ENCODE peak calls at places on chromosomes 7 and 10, in nine cellular contexts. T, J, C, M, O, U, X, E and L are unnamed samples.

GRCh38 chr7:151695856-151696555 is 176.3 kb upstream of the RHEB start:
- DNase-seq in T (no peak), J (no peak), C (no peak), M (no peak), O (no peak), U (peak), X (no peak), E (no peak), L (no peak)

GRCh38 chr7:86814980-86815379 is 171.3 kb downstream of the GRM3 start:
- DNase-seq in T (peak), J (peak), C (peak), M (no peak), O (no peak), U (no peak), X (peak), E (peak), L (peak)

GRCh38 chr7:130276796-130277762 is 10.4 kb downstream of the CPA2 start:
- DNase-seq in T (peak), J (no peak), C (peak), M (peak), O (no peak), U (peak), X (no peak), E (no peak), L (peak)

GRCh38 chr10:19576576-19576975 is 239.7 kb upstream of the PLXDC2 start:
- DNase-seq in T (no peak), J (no peak), C (no peak), M (no peak), O (no peak), U (no peak), X (no peak), E (no peak), L (no peak)

GRCh38 chr10:47396311-47396717 is 12.2 kb upstream of the ZNF488 start:
- DNase-seq in T (no peak), J (no peak), C (peak), M (no peak), O (peak), U (peak), X (no peak), E (no peak), L (no peak)

GRCh38 chr10:48697091-48697490 is 12.4 kb downstream of the WDFY4 start:
- DNase-seq in T (no peak), J (no peak), C (no peak), M (no peak), O (no peak), U (no peak), X (peak), E (no peak), L (no peak)

GRCh38 chr7:30168800-30169584 is 34.2 kb downstream of the MTURN start:
- DNase-seq in T (peak), J (peak), C (peak), M (peak), O (peak), U (peak), X (peak), E (no peak), L (peak)

GRCh38 chr7:139066315-139066714 is 30.5 kb upstream of the ZC3HAV1L start:
- DNase-seq in T (no peak), J (no peak), C (no peak), M (no peak), O (no peak), U (no peak), X (no peak), E (no peak), L (no peak)

DNA sequence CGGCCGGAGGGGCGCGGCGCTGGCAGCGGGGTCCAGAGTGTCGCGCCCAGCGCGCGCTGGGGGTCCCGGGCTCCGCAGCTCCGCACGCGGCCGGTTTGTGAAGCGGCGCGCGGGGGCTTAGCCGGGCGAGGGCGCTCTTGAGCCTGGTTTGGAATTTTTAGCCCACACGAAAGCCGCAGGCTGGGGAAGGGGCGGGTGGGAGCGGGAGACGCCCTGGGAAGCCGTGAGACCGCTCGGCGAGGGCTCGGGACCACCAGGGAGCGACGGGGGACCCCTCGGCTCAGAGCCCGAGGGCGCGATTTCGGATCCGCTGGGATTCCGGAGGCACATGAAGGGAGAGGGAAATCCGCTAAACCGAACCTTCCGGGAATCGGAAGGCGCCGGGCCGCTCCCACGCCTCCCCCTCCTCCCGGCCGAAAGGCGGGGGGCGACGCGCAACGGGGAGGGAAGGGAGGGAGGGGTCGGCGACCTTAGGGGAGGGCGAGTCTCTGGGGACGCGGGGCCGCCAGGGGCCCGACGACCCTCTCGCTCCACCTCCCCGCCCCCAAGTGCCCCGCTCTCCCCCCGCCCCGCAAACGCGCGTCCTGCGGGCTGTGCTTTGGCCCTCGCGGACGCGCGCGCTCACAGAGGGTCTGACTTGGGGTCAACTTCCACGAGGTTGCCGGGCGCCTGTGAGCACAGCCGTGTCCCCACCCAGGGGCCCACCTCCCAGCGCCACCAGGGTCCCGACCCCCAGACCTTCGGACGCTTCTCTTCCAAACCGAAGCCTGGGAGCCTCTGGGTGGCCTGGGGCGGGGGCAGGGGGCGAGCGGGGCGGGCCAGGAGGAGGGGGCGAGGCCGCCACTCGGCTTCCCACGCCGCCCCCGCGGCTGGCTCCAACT is 5.1 kb upstream of the ELFN1 start:
- DNase-seq in T (peak), J (peak), C (peak), M (peak), O (peak), U (peak), X (peak), E (no peak), L (peak)
- H3K9ac ChIP-seq in T (peak), J (no peak), C (no peak), M (peak), O (no peak), U (no peak), X (no peak), E (no peak), L (peak)

GRCh38 chr10:24465899-24466615 is 257.1 kb downstream of the KIAA1217 start:
- DNase-seq in T (peak), J (peak), C (peak), M (peak), O (no peak), U (peak), X (no peak), E (peak), L (peak)
- H3K9ac ChIP-seq in T (peak), J (no peak), C (peak), M (peak), O (no peak), U (peak), X (no peak), E (peak), L (peak)

GRCh38 chr7:37391791-37392672 is 56.6 kb downstream of the ELMO1 start:
- DNase-seq in T (no peak), J (no peak), C (no peak), M (no peak), O (no peak), U (no peak), X (no peak), E (no peak), L (no peak)
- H3K9ac ChIP-seq in T (no peak), J (no peak), C (no peak), M (no peak), O (no peak), U (no peak), X (no peak), E (no peak), L (no peak)

GRCh38 chr7:47327698-47328391 is 254.1 kb downstream of the TNS3 start:
- DNase-seq in T (peak), J (peak), C (no peak), M (peak), O (peak), U (peak), X (peak), E (no peak), L (peak)
- H3K9ac ChIP-seq in T (peak), J (no peak), C (no peak), M (peak), O (peak), U (peak), X (peak), E (no peak), L (peak)

GRCh38 chr7:12690041-12690878 is 2.8 kb downstream of the ARL4A start:
- DNase-seq in T (no peak), J (no peak), C (no peak), M (no peak), O (no peak), U (no peak), X (no peak), E (no peak), L (no peak)
- H3K9ac ChIP-seq in T (no peak), J (no peak), C (peak), M (no peak), O (no peak), U (peak), X (peak), E (no peak), L (peak)

DNA sequence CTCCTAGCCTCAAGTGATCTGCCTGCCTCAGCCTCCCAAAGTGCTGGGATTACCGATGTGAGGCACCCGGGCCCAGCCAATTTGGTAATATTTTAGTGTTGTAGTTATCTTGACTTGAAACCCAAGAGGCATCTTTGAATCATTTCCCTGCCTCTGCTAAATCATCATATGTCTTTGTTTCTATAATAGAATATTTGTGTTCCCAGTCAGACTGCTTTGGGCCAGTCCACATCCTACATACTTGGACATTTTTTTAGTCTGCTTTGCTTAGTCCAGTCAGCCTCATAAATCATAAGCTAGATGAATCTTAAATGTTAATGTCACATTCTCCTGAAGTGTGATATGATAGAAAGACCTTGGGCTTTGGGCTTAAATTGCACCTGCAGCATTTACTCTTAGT is 5.9 kb downstream of the STAM start:
- DNase-seq in T (peak), J (no peak), C (no peak), M (peak), O (no peak), U (peak), X (no peak), E (no peak), L (peak)
- H3K9ac ChIP-seq in T (no peak), J (no peak), C (no peak), M (no peak), O (no peak), U (no peak), X (no peak), E (no peak), L (no peak)

GRCh38 chr10:12606461-12606860 is 257.1 kb downstream of the CAMK1D start:
- DNase-seq in T (no peak), J (no peak), C (no peak), M (no peak), O (no peak), U (no peak), X (no peak), E (no peak), L (no peak)

GRCh38 chr10:12608761-12609160 is 259.4 kb downstream of the CAMK1D start:
- DNase-seq in T (no peak), J (no peak), C (no peak), M (no peak), O (no peak), U (no peak), X (no peak), E (no peak), L (no peak)

GRCh38 chr10:12603766-12604470 is 254.6 kb downstream of the CAMK1D start:
- DNase-seq in T (no peak), J (peak), C (no peak), M (no peak), O (no peak), U (no peak), X (no peak), E (no peak), L (no peak)

GRCh38 chr10:12602557-12602956 is 253.2 kb downstream of the CAMK1D start:
- DNase-seq in T (no peak), J (peak), C (no peak), M (no peak), O (no peak), U (no peak), X (no peak), E (no peak), L (no peak)

DNA sequence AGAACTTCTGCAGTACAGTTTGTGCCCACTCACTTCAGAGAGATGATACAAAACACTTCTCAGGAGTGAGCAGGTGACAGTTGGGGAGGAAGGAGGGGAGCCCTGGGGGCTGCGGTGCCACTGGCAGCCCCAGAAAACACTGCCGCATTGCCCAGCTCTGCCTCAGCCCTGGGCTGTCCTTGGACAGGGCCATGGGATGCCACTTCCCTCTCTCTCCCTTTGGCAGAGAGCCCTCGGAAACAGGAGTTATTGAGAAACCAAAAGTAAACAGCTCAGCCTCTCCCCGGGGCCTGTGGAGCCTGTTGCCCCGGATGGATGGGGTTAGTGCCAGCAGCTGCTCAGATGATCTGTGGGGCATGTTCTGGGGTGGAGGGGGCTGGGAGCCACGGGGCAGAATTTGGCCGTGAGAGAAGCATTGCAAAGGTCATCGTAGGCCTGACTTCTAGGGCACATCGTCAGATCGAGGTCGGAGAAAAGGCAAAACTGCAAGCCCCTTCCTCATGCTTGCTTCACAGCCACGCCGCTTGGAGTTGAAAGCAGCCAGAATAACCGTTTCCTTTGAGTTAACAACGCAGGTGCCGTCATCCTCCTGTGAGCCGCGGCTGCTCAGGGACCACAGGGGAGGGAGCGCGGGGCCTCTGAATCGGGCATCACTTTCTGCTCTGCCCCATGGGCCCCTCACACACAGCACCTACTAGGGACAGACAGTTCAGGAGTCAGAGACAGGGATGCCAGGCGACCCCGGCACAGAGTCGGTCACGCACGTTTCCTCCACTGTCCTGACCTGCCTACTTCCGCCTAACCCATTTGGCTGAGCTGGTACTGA is 256.4 kb downstream of the CAMK1D start:
- DNase-seq in T (peak), J (no peak), C (peak), M (peak), O (no peak), U (peak), X (no peak), E (peak), L (peak)
- H3K9ac ChIP-seq in T (no peak), J (no peak), C (peak), M (no peak), O (no peak), U (no peak), X (no peak), E (peak), L (peak)